ENCODE peak calls at places on chromosomes 1 and 21, in ten cellular contexts. One of them, this sample, is unnamed. For H3K9me3, the result is how much of the 10 kb centered on the place peaks cover.

GRCh38 chr1:7046314-7046713 is 261.1 kb downstream of the CAMTA1 start:
- DNase-seq in kidney: no peak
- DNase-seq in BE2C: peak
- DNase-seq in IMR-90: peak
- DNase-seq in H9: peak
- DNase-seq in CD8-positive, alpha-beta memory T cell: no peak
- DNase-seq in PC-3: peak
- DNase-seq in fibroblast of lung: peak
- DNase-seq in CD8-positive, alpha-beta T cell: no peak
- DNase-seq in heart right ventricle: peak
- DNase-seq in this sample: no peak

GRCh38 chr1:166527752-166528151 is 311.5 kb upstream of the POGK start:
- DNase-seq in fibroblast of lung: no peak
- DNase-seq in CD8-positive, alpha-beta T cell: no peak
- DNase-seq in PC-3: no peak
- DNase-seq in kidney: no peak
- DNase-seq in IMR-90: no peak
- DNase-seq in BE2C: no peak
- DNase-seq in heart right ventricle: no peak
- DNase-seq in H9: no peak
- DNase-seq in CD8-positive, alpha-beta memory T cell: no peak
- DNase-seq in this sample: no peak

GRCh38 chr21:38918629-38919346 is 113.1 kb downstream of the ETS2 start:
- DNase-seq in kidney: no peak
- DNase-seq in CD8-positive, alpha-beta memory T cell: no peak
- DNase-seq in BE2C: no peak
- DNase-seq in PC-3: no peak
- DNase-seq in fibroblast of lung: no peak
- DNase-seq in IMR-90: no peak
- DNase-seq in CD8-positive, alpha-beta T cell: no peak
- DNase-seq in heart right ventricle: no peak
- DNase-seq in H9: no peak
- DNase-seq in this sample: no peak

GRCh38 chr21:41612674-41613250 is 104.8 kb upstream of the TMPRSS2 start:
- DNase-seq in kidney: peak
- DNase-seq in heart right ventricle: peak
- DNase-seq in IMR-90: peak
- DNase-seq in CD8-positive, alpha-beta T cell: no peak
- DNase-seq in CD8-positive, alpha-beta memory T cell: no peak
- DNase-seq in H9: peak
- DNase-seq in BE2C: peak
- DNase-seq in PC-3: peak
- DNase-seq in fibroblast of lung: peak
- DNase-seq in this sample: no peak

GRCh38 chr1:186662752-186663151 is 17.5 kb downstream of the PTGS2 start:
- DNase-seq in BE2C: no peak
- DNase-seq in H9: no peak
- DNase-seq in kidney: no peak
- DNase-seq in PC-3: peak
- DNase-seq in CD8-positive, alpha-beta memory T cell: no peak
- DNase-seq in CD8-positive, alpha-beta T cell: no peak
- DNase-seq in fibroblast of lung: no peak
- DNase-seq in heart right ventricle: no peak
- DNase-seq in IMR-90: peak
- DNase-seq in this sample: no peak

GRCh38 chr21:42063578-42064521 is 7.3 kb upstream of the UMODL1 start:
- DNase-seq in BE2C: no peak
- DNase-seq in CD8-positive, alpha-beta T cell: peak
- DNase-seq in H9: no peak
- DNase-seq in PC-3: peak
- DNase-seq in IMR-90: no peak
- DNase-seq in heart right ventricle: no peak
- DNase-seq in fibroblast of lung: no peak
- DNase-seq in CD8-positive, alpha-beta memory T cell: peak
- DNase-seq in kidney: peak
- DNase-seq in this sample: peak

GRCh38 chr1:199728345-199728744 is 299.2 kb upstream of the NR5A2 start:
- DNase-seq in H9: no peak
- DNase-seq in PC-3: no peak
- DNase-seq in fibroblast of lung: no peak
- DNase-seq in BE2C: no peak
- DNase-seq in heart right ventricle: no peak
- DNase-seq in CD8-positive, alpha-beta T cell: no peak
- DNase-seq in kidney: no peak
- DNase-seq in CD8-positive, alpha-beta memory T cell: no peak
- DNase-seq in IMR-90: no peak
- DNase-seq in this sample: no peak

GRCh38 chr1:31633117-31633516 is 11.6 kb downstream of the PEF1 start:
- DNase-seq in heart right ventricle: no peak
- DNase-seq in CD8-positive, alpha-beta T cell: no peak
- DNase-seq in BE2C: no peak
- DNase-seq in kidney: no peak
- DNase-seq in fibroblast of lung: no peak
- DNase-seq in PC-3: peak
- DNase-seq in IMR-90: no peak
- DNase-seq in H9: peak
- DNase-seq in CD8-positive, alpha-beta memory T cell: no peak
- DNase-seq in this sample: no peak

GRCh38 chr1:91559838-91560514 is 59.3 kb downstream of the CDC7 start:
- DNase-seq in fibroblast of lung: no peak
- DNase-seq in IMR-90: no peak
- DNase-seq in BE2C: no peak
- DNase-seq in kidney: no peak
- DNase-seq in CD8-positive, alpha-beta T cell: peak
- DNase-seq in CD8-positive, alpha-beta memory T cell: peak
- DNase-seq in H9: no peak
- DNase-seq in PC-3: peak
- DNase-seq in heart right ventricle: no peak
- DNase-seq in this sample: no peak

GRCh38 chr1:231487019-231487418 is 41.5 kb upstream of the TSNAX start:
- DNase-seq in heart right ventricle: no peak
- DNase-seq in IMR-90: peak
- DNase-seq in CD8-positive, alpha-beta T cell: no peak
- DNase-seq in BE2C: no peak
- DNase-seq in kidney: no peak
- DNase-seq in H9: no peak
- DNase-seq in PC-3: peak
- DNase-seq in fibroblast of lung: peak
- DNase-seq in CD8-positive, alpha-beta memory T cell: no peak
- DNase-seq in this sample: no peak

GRCh38 chr1:54800899-54801759 is at the start of gene TTC22:
- DNase-seq in CD8-positive, alpha-beta T cell: peak
- DNase-seq in BE2C: no peak
- DNase-seq in IMR-90: no peak
- DNase-seq in CD8-positive, alpha-beta memory T cell: peak
- DNase-seq in PC-3: peak
- DNase-seq in fibroblast of lung: no peak
- DNase-seq in heart right ventricle: no peak
- DNase-seq in kidney: peak
- DNase-seq in H9: peak
- DNase-seq in this sample: peak

GRCh38 chr1:8463144-8463927 is 145.4 kb downstream of the SLC45A1 start:
- DNase-seq in BE2C: no peak
- DNase-seq in kidney: no peak
- DNase-seq in heart right ventricle: no peak
- DNase-seq in CD8-positive, alpha-beta memory T cell: no peak
- DNase-seq in fibroblast of lung: peak
- DNase-seq in H9: no peak
- DNase-seq in IMR-90: peak
- DNase-seq in PC-3: peak
- DNase-seq in CD8-positive, alpha-beta T cell: no peak
- DNase-seq in this sample: no peak

GRCh38 chr1:41610361-41610760 is 125.9 kb upstream of the EDN2 start:
- DNase-seq in CD8-positive, alpha-beta memory T cell: no peak
- DNase-seq in kidney: no peak
- DNase-seq in H9: no peak
- DNase-seq in CD8-positive, alpha-beta T cell: no peak
- DNase-seq in PC-3: no peak
- DNase-seq in heart right ventricle: no peak
- DNase-seq in fibroblast of lung: no peak
- DNase-seq in IMR-90: no peak
- DNase-seq in BE2C: no peak
- DNase-seq in this sample: no peak

GRCh38 chr1:4021895-4022268 is 121.8 kb upstream of the C1orf174 start:
- DNase-seq in CD8-positive, alpha-beta memory T cell: no peak
- DNase-seq in H9: no peak
- DNase-seq in fibroblast of lung: no peak
- DNase-seq in IMR-90: no peak
- DNase-seq in BE2C: no peak
- DNase-seq in PC-3: no peak
- DNase-seq in kidney: no peak
- DNase-seq in heart right ventricle: no peak
- DNase-seq in CD8-positive, alpha-beta T cell: no peak
- DNase-seq in this sample: no peak
- H3K9me3 ChIP-seq in CD8-positive, alpha-beta memory T cell: under half
- H3K9me3 ChIP-seq in H9: under half
- H3K9me3 ChIP-seq in fibroblast of lung: under half
- H3K9me3 ChIP-seq in IMR-90: half or more
- H3K9me3 ChIP-seq in BE2C: under half
- H3K9me3 ChIP-seq in PC-3: under half
- H3K9me3 ChIP-seq in kidney: under half
- H3K9me3 ChIP-seq in heart right ventricle: under half
- H3K9me3 ChIP-seq in CD8-positive, alpha-beta T cell: under half
- H3K9me3 ChIP-seq in this sample: under half

GRCh38 chr1:2933431-2934172 is 87.7 kb upstream of the ACTRT2 start:
- DNase-seq in CD8-positive, alpha-beta memory T cell: no peak
- DNase-seq in H9: no peak
- DNase-seq in PC-3: no peak
- DNase-seq in heart right ventricle: no peak
- DNase-seq in kidney: peak
- DNase-seq in BE2C: no peak
- DNase-seq in CD8-positive, alpha-beta T cell: no peak
- DNase-seq in fibroblast of lung: no peak
- DNase-seq in IMR-90: no peak
- DNase-seq in this sample: no peak

GRCh38 chr1:2934173-2934540 is 87.1 kb upstream of the ACTRT2 start:
- DNase-seq in heart right ventricle: no peak
- DNase-seq in H9: no peak
- DNase-seq in fibroblast of lung: no peak
- DNase-seq in CD8-positive, alpha-beta memory T cell: no peak
- DNase-seq in PC-3: no peak
- DNase-seq in BE2C: no peak
- DNase-seq in IMR-90: no peak
- DNase-seq in kidney: peak
- DNase-seq in CD8-positive, alpha-beta T cell: no peak
- DNase-seq in this sample: no peak

GRCh38 chr1:2931722-2932401 is 89.4 kb upstream of the ACTRT2 start:
- DNase-seq in fibroblast of lung: no peak
- DNase-seq in CD8-positive, alpha-beta T cell: no peak
- DNase-seq in heart right ventricle: no peak
- DNase-seq in BE2C: no peak
- DNase-seq in PC-3: no peak
- DNase-seq in CD8-positive, alpha-beta memory T cell: no peak
- DNase-seq in kidney: peak
- DNase-seq in IMR-90: no peak
- DNase-seq in H9: no peak
- DNase-seq in this sample: no peak

GRCh38 chr1:2930971-2931721 is 90.1 kb upstream of the ACTRT2 start:
- DNase-seq in BE2C: no peak
- DNase-seq in CD8-positive, alpha-beta memory T cell: no peak
- DNase-seq in PC-3: no peak
- DNase-seq in IMR-90: no peak
- DNase-seq in fibroblast of lung: no peak
- DNase-seq in CD8-positive, alpha-beta T cell: no peak
- DNase-seq in kidney: no peak
- DNase-seq in heart right ventricle: no peak
- DNase-seq in H9: no peak
- DNase-seq in this sample: no peak

GRCh38 chr1:2932671-2933350 is 88.5 kb upstream of the ACTRT2 start:
- DNase-seq in BE2C: no peak
- DNase-seq in PC-3: no peak
- DNase-seq in heart right ventricle: no peak
- DNase-seq in H9: no peak
- DNase-seq in CD8-positive, alpha-beta memory T cell: no peak
- DNase-seq in IMR-90: no peak
- DNase-seq in CD8-positive, alpha-beta T cell: no peak
- DNase-seq in kidney: peak
- DNase-seq in fibroblast of lung: no peak
- DNase-seq in this sample: no peak
- H3K9me3 ChIP-seq in BE2C: under half
- H3K9me3 ChIP-seq in PC-3: under half
- H3K9me3 ChIP-seq in heart right ventricle: under half
- H3K9me3 ChIP-seq in H9: half or more
- H3K9me3 ChIP-seq in CD8-positive, alpha-beta memory T cell: under half
- H3K9me3 ChIP-seq in IMR-90: half or more
- H3K9me3 ChIP-seq in CD8-positive, alpha-beta T cell: under half
- H3K9me3 ChIP-seq in kidney: under half
- H3K9me3 ChIP-seq in fibroblast of lung: under half
- H3K9me3 ChIP-seq in this sample: under half

GRCh38 chr1:228246216-228246900 is 38.5 kb downstream of the OBSCN start:
- DNase-seq in CD8-positive, alpha-beta T cell: no peak
- DNase-seq in CD8-positive, alpha-beta memory T cell: no peak
- DNase-seq in heart right ventricle: no peak
- DNase-seq in kidney: no peak
- DNase-seq in BE2C: no peak
- DNase-seq in fibroblast of lung: no peak
- DNase-seq in H9: no peak
- DNase-seq in PC-3: no peak
- DNase-seq in IMR-90: no peak
- DNase-seq in this sample: no peak
- H3K9me3 ChIP-seq in CD8-positive, alpha-beta T cell: under half
- H3K9me3 ChIP-seq in CD8-positive, alpha-beta memory T cell: under half
- H3K9me3 ChIP-seq in heart right ventricle: under half
- H3K9me3 ChIP-seq in kidney: under half
- H3K9me3 ChIP-seq in BE2C: under half
- H3K9me3 ChIP-seq in fibroblast of lung: under half
- H3K9me3 ChIP-seq in H9: under half
- H3K9me3 ChIP-seq in PC-3: under half
- H3K9me3 ChIP-seq in IMR-90: under half
- H3K9me3 ChIP-seq in this sample: under half

DNA sequence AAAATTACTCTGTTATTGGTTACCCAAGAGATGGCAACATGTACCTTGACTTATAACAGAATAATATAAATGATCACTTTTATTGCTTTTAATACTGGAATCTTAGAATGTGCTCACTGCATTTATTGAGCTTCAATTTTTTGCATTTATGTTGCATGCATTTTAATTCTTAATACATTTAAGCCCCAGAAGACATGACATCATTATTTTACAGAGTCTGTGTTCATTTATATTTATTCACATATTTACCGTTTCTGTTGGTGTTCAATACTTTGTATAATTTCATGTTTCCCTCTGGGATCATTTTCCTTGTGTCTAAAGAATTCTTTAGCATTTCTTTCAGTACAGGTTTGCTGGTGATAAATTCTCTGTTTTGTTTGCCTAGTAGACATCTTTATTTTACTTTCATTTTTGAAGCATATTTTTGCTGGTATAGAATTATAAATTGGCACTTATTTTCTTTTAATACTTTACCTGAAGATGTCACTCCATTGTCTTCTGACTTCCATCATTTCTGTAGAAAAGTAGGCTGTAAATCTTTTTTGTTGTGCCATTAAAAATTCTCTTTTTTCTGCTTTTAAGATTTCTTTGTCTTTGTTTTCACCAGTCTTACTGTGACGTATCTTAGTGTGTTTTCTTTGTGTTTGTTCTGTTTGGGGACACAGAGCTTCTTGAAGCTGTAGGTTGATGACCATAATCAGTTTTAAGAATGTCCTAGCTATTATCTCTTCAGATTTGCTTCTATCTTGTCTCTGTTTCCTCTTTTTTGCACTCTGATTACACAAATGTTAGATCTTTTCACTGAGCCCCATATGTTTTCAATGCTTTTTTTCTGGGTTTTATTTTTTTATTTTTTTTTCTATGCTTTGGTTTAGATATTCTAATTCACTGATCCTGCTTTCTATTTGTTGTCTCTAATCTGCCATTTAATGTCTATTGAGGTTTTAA is 26.9 kb downstream of the DISP3 start:
- DNase-seq in kidney: no peak
- DNase-seq in IMR-90: no peak
- DNase-seq in CD8-positive, alpha-beta memory T cell: no peak
- DNase-seq in BE2C: no peak
- DNase-seq in heart right ventricle: no peak
- DNase-seq in PC-3: no peak
- DNase-seq in CD8-positive, alpha-beta T cell: no peak
- DNase-seq in H9: no peak
- DNase-seq in fibroblast of lung: no peak
- DNase-seq in this sample: no peak
- H3K9me3 ChIP-seq in kidney: under half
- H3K9me3 ChIP-seq in IMR-90: under half
- H3K9me3 ChIP-seq in CD8-positive, alpha-beta memory T cell: under half
- H3K9me3 ChIP-seq in BE2C: under half
- H3K9me3 ChIP-seq in heart right ventricle: under half
- H3K9me3 ChIP-seq in PC-3: under half
- H3K9me3 ChIP-seq in CD8-positive, alpha-beta T cell: under half
- H3K9me3 ChIP-seq in H9: under half
- H3K9me3 ChIP-seq in fibroblast of lung: under half
- H3K9me3 ChIP-seq in this sample: under half

This sample was measured in T-helper 17 cell.